ENCODE peak calls at places on chromosome 19, in ten cellular contexts. Z is K562; H is H4; N is CD8-positive, alpha-beta memory T cell; R is stimulated activated CD4-positive, alpha-beta T cell treated with anti-CD3 and anti-CD28 coated beads, Interleukin-1b, Interleukin-23, amount 100 ng/mL, for 24 hours; O is RCC 7860; Y is activated B cell treated with CpG ODN at 0.5 μM for 24 hours; C is brain microvascular endothelial cell; J is activated CD8-positive, alpha-beta T cell treated with anti-CD3 and anti-CD28 coated beads, Interleukin-2, amount 10 ng/mL, durations not matched to agents 7 days and 5 days; G is central memory CD8-positive, alpha-beta T cell. W is an unnamed sample.

GRCh38 chr19:51739466-51740213 is 12.0 kb downstream of the FPR1 start:
- DNase-seq in Z (no peak), H (peak), N (no peak), R (no peak), O (peak), Y (no peak), C (no peak), J (no peak), G (no peak), W (no peak)

GRCh38 chr19:4471400-4472173 is 510 bp upstream of the HDGFL2 start:
- DNase-seq in Z (peak), H (peak), N (peak), R (peak), O (peak), Y (peak), C (peak), J (peak), G (peak), W (peak)

GRCh38 chr19:55284405-55285058 is 735 bp downstream of the BRSK1 start:
- DNase-seq in Z (no peak), H (no peak), N (no peak), R (no peak), O (no peak), Y (no peak), C (no peak), J (no peak), G (no peak), W (no peak)

GRCh38 chr19:49362048-49362925 is at the start of gene TEAD2:
- DNase-seq in Z (peak), H (peak), N (peak), R (no peak), O (no peak), Y (peak), C (peak), J (no peak), G (no peak), W (peak)

GRCh38 chr19:42693760-42694350 is 46.4 kb downstream of the PSG3 start:
- DNase-seq in Z (peak), H (peak), N (no peak), R (peak), O (peak), Y (no peak), C (peak), J (no peak), G (no peak), W (peak)

GRCh38 chr19:40217027-40217810 is 965 bp downstream of the TTC9B start:
- DNase-seq in Z (peak), H (no peak), N (no peak), R (no peak), O (no peak), Y (no peak), C (no peak), J (peak), G (no peak), W (peak)

GRCh38 chr19:47373246-47374240 is 24.4 kb downstream of the DHX34 start:
- DNase-seq in Z (no peak), H (no peak), N (no peak), R (no peak), O (no peak), Y (no peak), C (no peak), J (no peak), G (no peak), W (no peak)

GRCh38 chr19:45305421-45305820 is 17.3 kb downstream of the CKM start:
- DNase-seq in Z (peak), H (no peak), N (no peak), R (no peak), O (no peak), Y (no peak), C (peak), J (no peak), G (no peak), W (no peak)

GRCh38 chr19:14407889-14408640 is 11.1 kb downstream of the DDX39A start:
- DNase-seq in Z (no peak), H (no peak), N (no peak), R (no peak), O (no peak), Y (no peak), C (no peak), J (no peak), G (no peak), W (no peak)

GRCh38 chr19:45251452-45252354 is 632 bp downstream of the MARK4 start:
- DNase-seq in Z (no peak), H (no peak), N (peak), R (no peak), O (no peak), Y (peak), C (no peak), J (peak), G (no peak), W (peak)

GRCh38 chr19:2926341-2927031 is 18.3 kb downstream of the ZNF77 start:
- DNase-seq in Z (no peak), H (no peak), N (no peak), R (no peak), O (no peak), Y (no peak), C (no peak), J (no peak), G (no peak), W (no peak)

GRCh38 chr19:43519436-43520088 is 7.4 kb downstream of the ETHE1 start:
- DNase-seq in Z (peak), H (peak), N (peak), R (peak), O (peak), Y (peak), C (peak), J (peak), G (peak), W (peak)

GRCh38 chr19:5563941-5564612 is 3.7 kb downstream of the TINCR start:
- DNase-seq in Z (peak), H (peak), N (no peak), R (no peak), O (no peak), Y (no peak), C (peak), J (no peak), G (no peak), W (no peak)

GRCh38 chr19:54160948-54161347 is 1.4 kb upstream of the LENG1 start:
- DNase-seq in Z (peak), H (no peak), N (no peak), R (no peak), O (no peak), Y (no peak), C (no peak), J (no peak), G (no peak), W (peak)

GRCh38 chr19:40381321-40381720 is 8.7 kb downstream of the HIPK4 start:
- DNase-seq in Z (no peak), H (no peak), N (no peak), R (no peak), O (no peak), Y (no peak), C (no peak), J (no peak), G (no peak), W (no peak)

GRCh38 chr19:372306-372890 is 27.8 kb upstream of the MIER2 start:
- DNase-seq in Z (no peak), H (peak), N (no peak), R (no peak), O (no peak), Y (no peak), C (peak), J (no peak), G (no peak), W (peak)

GRCh38 chr19:50465986-50466771 is 10.1 kb upstream of the EMC10 start:
- DNase-seq in Z (peak), H (no peak), N (no peak), R (no peak), O (no peak), Y (no peak), C (no peak), J (no peak), G (no peak), W (peak)

GRCh38 chr19:29115181-29115580 is 97.8 kb downstream of the UQCRFS1 start:
- DNase-seq in Z (no peak), H (no peak), N (no peak), R (no peak), O (no peak), Y (no peak), C (no peak), J (no peak), G (no peak), W (no peak)

GRCh38 chr19:11673608-11674041 is 65.1 kb downstream of the ZNF823 start:
- DNase-seq in Z (peak), H (peak), N (no peak), R (peak), O (no peak), Y (no peak), C (peak), J (peak), G (no peak), W (peak)

GRCh38 chr19:48683349-48683748 is 10.5 kb upstream of the NTN5 start:
- DNase-seq in Z (no peak), H (no peak), N (peak), R (no peak), O (no peak), Y (no peak), C (peak), J (peak), G (no peak), W (peak)

GRCh38 chr19:7397687-7398086 is 49.0 kb downstream of the ARHGEF18 start:
- DNase-seq in Z (no peak), H (peak), N (no peak), R (no peak), O (peak), Y (no peak), C (peak), J (no peak), G (no peak), W (no peak)

GRCh38 chr19:17755977-17756670 is 4.8 kb downstream of the FCHO1 start:
- DNase-seq in Z (peak), H (no peak), N (peak), R (no peak), O (no peak), Y (peak), C (peak), J (peak), G (no peak), W (peak)

GRCh38 chr19:16614941-16615340 is 13.1 kb downstream of the MED26 start:
- DNase-seq in Z (no peak), H (no peak), N (no peak), R (no peak), O (no peak), Y (no peak), C (no peak), J (no peak), G (no peak), W (no peak)

W was measured in thyroid gland.